ENCODE peak calls at places on chromosome 1, in six cellular contexts. I is kidney, Z is fibroblast of lung, O is epithelial cell of proximal tubule, F is epithelial cell of esophagus, X is lower leg skin. N is an unnamed sample.

GRCh38 chr1:184388671-184389292 is 2.0 kb downstream of the C1orf21 start:
- DNase-seq in X (no peak), Z (no peak), F (no peak), I (no peak), O (no peak), N (no peak)

GRCh38 chr1:34884961-34885360 is 25.4 kb upstream of the SMIM12 start:
- DNase-seq in F (no peak), O (no peak), I (no peak), Z (no peak), X (no peak), N (no peak)

GRCh38 chr1:10610901-10611600 is 136.3 kb downstream of the PEX14 start:
- DNase-seq in O (no peak), Z (no peak), X (no peak), I (no peak), F (no peak), N (no peak)

GRCh38 chr1:81915937-81916336 is 115.2 kb downstream of the ADGRL2 start:
- DNase-seq in O (no peak), F (no peak), I (no peak), Z (no peak), X (no peak), N (no peak)

GRCh38 chr1:208270679-208271111 is 26.5 kb upstream of the PLXNA2 start:
- DNase-seq in I (no peak), O (no peak), Z (peak; percentile 45), X (no peak), F (no peak), N (no peak)

GRCh38 chr1:203563291-203563690 is 63.3 kb upstream of the ATP2B4 start:
- DNase-seq in Z (no peak), F (no peak), I (peak; percentile 17), X (no peak), O (no peak), N (no peak)

GRCh38 chr1:65952692-65953091 is 160.0 kb downstream of the PDE4B start:
- DNase-seq in I (no peak), O (no peak), F (no peak), Z (peak; percentile 65), X (no peak), N (no peak)

GRCh38 chr1:244221961-244222360 is 170.9 kb downstream of the ZBTB18 start:
- DNase-seq in F (no peak), I (no peak), Z (peak; percentile 38), X (no peak), O (no peak), N (no peak)

GRCh38 chr1:205942631-205943159 is 561 bp downstream of the SLC26A9 start:
- DNase-seq in X (no peak), I (no peak), O (no peak), F (no peak), Z (no peak), N (no peak)

GRCh38 chr1:205938682-205939081 is 4.6 kb downstream of the SLC26A9 start:
- DNase-seq in Z (no peak), F (no peak), I (no peak), X (no peak), O (no peak), N (no peak)

GRCh38 chr1:205940710-205941109 is 2.5 kb downstream of the SLC26A9 start:
- DNase-seq in O (no peak), F (no peak), I (no peak), X (no peak), Z (no peak), N (no peak)

GRCh38 chr1:205936846-205937707 is 6.2 kb downstream of the SLC26A9 start:
- DNase-seq in O (no peak), F (peak; percentile 42), I (no peak), Z (peak; percentile 86), X (no peak), N (no peak)

DNA sequence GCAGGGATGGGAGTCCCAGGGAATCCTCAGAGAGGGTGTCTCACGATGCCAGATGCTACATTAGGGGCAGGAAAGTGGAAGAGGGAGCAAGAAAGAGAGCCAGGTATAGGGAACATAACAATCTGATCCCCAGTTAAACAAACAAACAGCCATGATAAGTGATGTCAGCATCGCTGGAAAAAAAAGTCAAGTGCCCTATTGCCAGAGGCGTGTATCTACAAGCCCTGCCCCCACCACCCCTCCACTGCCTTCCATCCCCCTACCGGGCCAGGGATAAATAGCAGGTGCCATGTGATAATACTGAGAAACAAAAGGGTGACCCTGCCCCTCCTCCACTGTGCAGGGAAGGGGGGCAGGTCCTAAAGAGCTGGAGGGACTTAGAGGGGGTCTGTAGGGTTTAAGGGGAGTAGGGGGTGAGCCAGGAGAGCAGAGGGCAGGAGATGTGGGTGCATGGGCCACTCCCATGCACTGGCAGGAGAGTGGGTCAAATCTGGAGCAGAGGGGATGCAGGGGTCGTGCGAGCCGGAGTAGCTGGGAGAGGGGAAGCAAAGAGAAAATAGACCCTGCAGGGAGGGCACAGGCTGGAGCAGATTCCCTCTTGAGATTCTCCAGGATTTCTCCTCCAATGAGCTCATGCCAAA is 3.4 kb downstream of the SLC26A9 start:
- DNase-seq in X (no peak), I (no peak), O (no peak), F (no peak), Z (no peak), N (no peak)
- TF ChIP-seq CTCF in X (no peak), I (no peak), O (peak; percentile 31), F (peak; percentile 22), Z (no peak), N (no peak)

DNA sequence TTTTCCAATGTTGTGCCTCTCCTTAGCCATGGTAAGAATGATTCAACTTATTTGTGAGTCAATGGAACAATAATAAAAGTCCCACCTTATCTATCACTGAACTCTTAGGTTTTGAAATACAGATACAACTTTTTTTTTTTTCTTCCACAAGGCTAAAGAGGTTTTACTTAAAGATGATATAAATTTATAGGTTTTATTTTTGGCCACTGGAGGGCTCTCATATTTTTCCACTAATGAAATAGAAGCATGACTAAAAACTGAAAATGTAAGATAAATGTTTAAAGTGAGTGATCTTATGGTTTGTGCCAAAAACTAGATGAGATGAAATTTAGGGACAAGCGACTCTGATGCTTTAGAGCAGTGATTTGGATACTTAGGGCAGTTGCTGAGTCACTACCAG is 499.0 kb downstream of the NUF2 start:
- DNase-seq in X (no peak), Z (no peak), I (no peak), O (no peak), F (no peak), N (no peak)
- TF ChIP-seq CTCF in X (no peak), Z (peak; percentile 25), I (no peak), O (peak; percentile 16), F (no peak), N (no peak)

GRCh38 chr1:38891753-38892152 is 10.4 kb upstream of the GJA9 start:
- DNase-seq in Z (peak; percentile 30), X (no peak), O (peak; percentile 22), F (peak; percentile 10), I (no peak), N (no peak)
- TF ChIP-seq CTCF in Z (no peak), X (no peak), O (peak; percentile 35), F (peak; percentile 18), I (no peak), N (no peak)

GRCh38 chr1:167060141-167061072 is 29.8 kb downstream of the GPA33 start:
- DNase-seq in I (no peak), X (no peak), F (peak; percentile 4), O (no peak), Z (no peak), N (no peak)
- TF ChIP-seq CTCF in I (peak; percentile 34), X (no peak), F (peak; percentile 36), O (peak; percentile 58), Z (peak; percentile 24), N (no peak)

DNA sequence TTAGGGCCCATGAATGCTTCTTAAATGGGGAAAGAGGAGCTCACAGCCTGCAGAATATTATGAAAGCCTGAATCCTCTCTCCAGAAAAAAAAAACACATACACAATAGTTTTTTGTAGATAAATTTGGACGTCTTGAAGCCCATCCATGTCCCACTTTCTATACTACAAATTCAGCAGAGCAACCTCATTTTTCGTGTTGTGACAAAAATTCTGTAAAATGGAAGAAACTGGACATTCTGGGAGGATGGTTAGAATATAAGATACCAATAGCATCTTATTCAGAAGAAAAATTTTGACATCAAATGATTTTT is 102.1 kb downstream of the ZNF281 start:
- DNase-seq in Z (no peak), O (no peak), F (no peak), I (no peak), X (no peak), N (no peak)
- TF ChIP-seq CTCF in Z (no peak), O (no peak), F (no peak), I (no peak), X (no peak), N (no peak)

GRCh38 chr1:109617291-109617801 is 2.1 kb downstream of the GNAT2 start:
- DNase-seq in F (peak; percentile 88), Z (peak; percentile 97), X (no peak), O (peak; percentile 75), I (no peak), N (no peak)
- TF ChIP-seq CTCF in F (peak; percentile 12), Z (no peak), X (no peak), O (peak; percentile 5), I (no peak), N (no peak)

GRCh38 chr1:6084781-6085495 is 39.2 kb downstream of the KCNAB2 start:
- DNase-seq in F (no peak), O (no peak), I (no peak), X (no peak), Z (no peak), N (no peak)
- TF ChIP-seq CTCF in F (no peak), O (no peak), I (no peak), X (no peak), Z (no peak), N (no peak)

DNA sequence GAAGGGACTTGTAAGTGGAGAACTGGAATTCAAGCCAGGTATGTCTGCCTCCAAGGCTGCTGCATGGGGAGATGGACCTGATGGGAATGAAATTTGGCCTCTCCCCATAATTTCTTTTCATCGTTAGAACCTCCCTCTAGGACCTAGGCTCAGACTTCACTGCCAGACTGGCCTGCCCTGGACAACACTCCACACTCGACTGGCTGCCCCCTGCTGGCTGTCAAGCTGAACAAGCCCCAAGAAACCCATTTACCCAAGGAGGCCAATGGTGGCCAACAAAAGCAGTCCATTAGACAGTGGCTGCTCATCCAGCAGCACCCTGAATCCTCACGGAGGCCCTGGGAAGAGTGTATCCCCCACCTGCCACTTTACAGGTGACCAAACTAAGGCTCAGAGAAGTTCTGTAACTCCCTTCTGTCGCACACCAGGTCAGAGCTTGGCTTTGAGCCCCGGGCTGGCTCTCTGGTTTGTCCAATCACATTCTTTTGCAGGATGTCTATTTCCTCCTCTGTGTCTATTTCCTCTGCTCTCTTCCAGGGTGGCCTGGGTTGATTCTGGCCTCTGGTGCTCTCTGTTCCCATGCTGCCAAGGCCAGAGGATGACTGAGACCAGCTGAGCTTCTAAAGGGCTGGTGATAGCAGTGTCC is 3.8 kb downstream of the RNF186 start:
- DNase-seq in Z (peak; percentile 15), F (peak; percentile 70), O (no peak), I (no peak), X (no peak), N (no peak)
- TF ChIP-seq CTCF in Z (peak; percentile 83), F (peak; percentile 63), O (peak; percentile 69), I (peak; percentile 42), X (no peak), N (no peak)

GRCh38 chr1:38026592-38027200 is 14.2 kb downstream of the UTP11 start:
- DNase-seq in F (peak; percentile 84), I (no peak), O (no peak), Z (peak; percentile 54), X (no peak), N (no peak)
- TF ChIP-seq CTCF in F (peak; percentile 91), I (peak; percentile 56), O (peak; percentile 90), Z (peak; percentile 73), X (no peak), N (no peak)